ENCODE peak calls at places on chromosomes 1 and 21, in eight cellular contexts. F is A549, J is neural progenitor cell, L is OCI-LY7, B is left ventricle myocardium inferior, Z is cardiac muscle cell, R is hepatocyte, I is HCT116. H is an unnamed sample. For H3K4me1, the result is how much of the 10 kb centered on the place peaks cover.

GRCh38 chr1:34763142-34763781 is 3.7 kb downstream of the GJB4 start:
- DNase-seq in R (peak), I (peak), F (peak), Z (no peak), B (no peak), L (no peak), J (no peak), H (no peak)

GRCh38 chr1:58654322-58654721 is 45.5 kb downstream of the MYSM1 start:
- DNase-seq in B (no peak), I (no peak), Z (no peak), L (no peak), R (no peak), F (no peak), J (no peak), H (no peak)

GRCh38 chr1:48054246-48054645 is 57.1 kb upstream of the TRABD2B start:
- DNase-seq in Z (no peak), J (no peak), I (no peak), R (peak), B (no peak), F (no peak), L (no peak), H (no peak)

GRCh38 chr21:29313662-29314408 is 15.1 kb downstream of the BACH1 start:
- DNase-seq in I (no peak), J (no peak), L (no peak), F (no peak), Z (no peak), R (no peak), B (no peak), H (no peak)

GRCh38 chr1:39522661-39523567 is 31.5 kb downstream of the BMP8A start:
- DNase-seq in B (no peak), L (no peak), I (no peak), R (no peak), J (no peak), Z (no peak), F (no peak), H (no peak)

GRCh38 chr1:30012455-30013440 is 710.6 kb downstream of the MATN1 start:
- DNase-seq in J (no peak), I (no peak), R (no peak), Z (no peak), L (no peak), B (no peak), F (no peak), H (no peak)

GRCh38 chr1:95002657-95003432 is 69.9 kb downstream of the ALG14 start:
- DNase-seq in Z (peak), R (peak), L (no peak), I (no peak), B (no peak), F (no peak), J (no peak), H (no peak)

GRCh38 chr1:53508991-53509663 is 49.9 kb downstream of the DMRTB1 start:
- DNase-seq in I (no peak), L (no peak), J (no peak), R (peak), F (no peak), Z (no peak), B (no peak), H (peak)

GRCh38 chr1:154727409-154727808 is 119.4 kb upstream of the ADAR start:
- DNase-seq in B (no peak), F (no peak), L (no peak), I (no peak), R (no peak), Z (no peak), J (no peak), H (no peak)

GRCh38 chr1:7477593-7477992 is 293.5 kb upstream of the VAMP3 start:
- DNase-seq in B (no peak), R (no peak), Z (no peak), I (no peak), L (no peak), J (no peak), F (no peak), H (peak)

GRCh38 chr21:28633803-28634572 is 358.7 kb downstream of the LTN1 start:
- DNase-seq in L (no peak), I (no peak), Z (peak), B (peak), R (no peak), J (no peak), F (no peak), H (no peak)

GRCh38 chr1:66696771-66697170 is 55.5 kb upstream of the DYNLT5 start:
- DNase-seq in J (no peak), R (no peak), B (no peak), F (no peak), Z (no peak), I (no peak), L (no peak), H (no peak)

GRCh38 chr1:116286541-116286971 is 86.5 kb upstream of the ATP1A1 start:
- DNase-seq in Z (peak), B (no peak), L (no peak), I (no peak), R (no peak), F (no peak), J (no peak), H (no peak)

GRCh38 chr1:173867141-173867752 is 542 bp downstream of the GAS5 start:
- DNase-seq in J (peak), F (no peak), Z (no peak), B (no peak), R (no peak), L (no peak), I (no peak), H (no peak)

GRCh38 chr1:66300986-66301451 is 232.9 kb upstream of the SGIP1 start:
- DNase-seq in I (no peak), L (no peak), F (no peak), B (no peak), Z (peak), R (no peak), J (no peak), H (no peak)

GRCh38 chr1:19749685-19750084 is 50.0 kb downstream of the TMCO4 start:
- DNase-seq in Z (no peak), J (no peak), I (no peak), F (no peak), L (no peak), B (no peak), R (no peak), H (no peak)

GRCh38 chr1:145720556-145720877 is 1.2 kb downstream of the CD160 start:
- DNase-seq in R (peak), I (peak), L (no peak), Z (peak), J (no peak), F (no peak), B (no peak), H (no peak)

GRCh38 chr1:151711940-151712339 is 4.7 kb downstream of the CELF3 start:
- DNase-seq in B (no peak), R (no peak), J (no peak), L (no peak), I (no peak), F (no peak), Z (no peak), H (no peak)

DNA sequence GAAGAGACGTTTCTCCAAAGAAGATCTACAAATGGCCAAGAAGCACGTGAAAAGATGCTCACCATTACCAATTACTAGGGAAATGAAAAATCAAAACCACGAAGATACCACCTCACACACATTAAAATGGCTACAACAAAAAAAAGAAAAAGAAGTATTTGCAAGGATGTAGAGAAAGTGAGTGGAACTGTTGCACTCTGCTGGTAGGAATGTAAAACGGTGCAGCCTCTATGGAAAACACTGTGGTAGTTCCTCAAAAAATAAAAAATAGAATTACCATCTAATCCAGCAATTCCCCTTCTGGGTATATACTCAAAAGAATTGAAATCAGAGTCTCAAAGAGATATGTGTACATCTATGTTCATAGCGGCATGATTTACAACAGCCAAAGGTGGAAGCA is 115.4 kb upstream of the EDN2 start:
- DNase-seq in L (no peak), R (no peak), F (no peak), J (no peak), Z (peak), I (no peak), B (no peak), H (no peak)
- TF ChIP-seq CTCF in L (no peak), R (peak), F (peak), J (peak), Z (peak), I (peak), B (peak), H (no peak)

DNA sequence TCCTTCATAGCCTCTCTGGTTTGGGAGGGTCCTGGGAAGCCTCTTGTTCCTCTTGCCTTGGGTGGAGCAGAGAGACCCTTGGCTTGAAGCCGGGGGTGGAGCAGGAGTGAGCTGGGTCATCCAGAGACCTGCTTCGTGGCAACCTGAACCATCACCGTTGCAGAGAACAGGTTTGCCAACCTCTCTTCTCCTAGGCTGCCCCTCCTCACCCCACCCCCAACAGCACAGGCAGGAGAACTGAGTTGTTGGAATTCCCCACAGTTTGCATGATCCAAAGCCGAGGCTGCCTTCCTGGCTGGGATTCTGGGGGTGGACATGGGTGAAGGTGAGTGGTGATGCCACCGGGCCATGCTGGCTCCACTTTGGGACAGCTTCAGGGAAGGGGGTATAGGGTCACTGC is 2.2 kb downstream of the WNT4 start:
- DNase-seq in R (no peak), L (no peak), F (no peak), I (no peak), B (no peak), Z (no peak), J (no peak), H (no peak)
- H3K27ac ChIP-seq in R (no peak), L (no peak), F (no peak), I (no peak), B (no peak), Z (no peak), J (no peak), H (no peak)

DNA sequence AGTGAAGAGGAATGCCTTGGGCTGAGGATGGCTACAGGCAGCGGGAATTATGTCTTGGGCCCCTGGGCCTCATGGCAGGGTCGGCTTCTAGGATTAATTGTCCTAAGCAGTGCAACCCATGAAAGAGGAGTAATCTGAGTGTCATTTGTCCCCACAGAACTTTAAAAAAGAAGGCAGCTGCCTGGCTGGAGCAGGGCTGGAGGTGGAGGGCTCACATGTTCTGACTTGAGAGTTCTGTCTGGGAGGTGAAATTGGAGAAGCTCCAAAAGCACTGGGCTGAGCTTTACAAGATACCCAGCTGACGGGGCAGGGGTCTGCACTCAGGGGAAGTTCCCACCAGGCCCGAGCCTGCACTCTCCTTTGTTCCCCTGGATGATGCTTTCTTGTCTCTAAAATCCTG is 22.6 kb downstream of the CACNA1S start:
- DNase-seq in B (no peak), L (no peak), R (no peak), Z (no peak), I (no peak), J (peak), F (no peak), H (no peak)
- H3K4me1 ChIP-seq in B (under half), L (under half), R (under half), Z (under half), I (under half), J (under half), F (under half), H (under half)

GRCh38 chr1:101506541-101507164 is 269.8 kb downstream of the S1PR1 start:
- DNase-seq in I (peak), Z (peak), R (peak), B (no peak), L (peak), F (peak), J (peak), H (no peak)
- TF ChIP-seq CTCF in I (peak), Z (peak), R (peak), B (peak), L (peak), F (peak), J (peak), H (peak)

GRCh38 chr1:2322065-2322571 is 69.2 kb downstream of the MORN1 start:
- DNase-seq in B (peak), R (peak), I (no peak), Z (peak), L (no peak), J (peak), F (no peak), H (peak)
- H3K27ac ChIP-seq in B (peak), R (peak), I (no peak), Z (peak), L (no peak), J (peak), F (no peak), H (peak)

GRCh38 chr1:100703052-100703451 is 16.5 kb upstream of the VCAM1 start:
- DNase-seq in R (no peak), I (no peak), B (no peak), L (no peak), F (no peak), Z (no peak), J (no peak), H (no peak)

GRCh38 chr1:100704473-100704872 is 15.1 kb upstream of the VCAM1 start:
- DNase-seq in I (no peak), R (no peak), L (no peak), B (no peak), F (no peak), Z (no peak), J (no peak), H (no peak)

GRCh38 chr1:100703716-100704115 is 15.8 kb upstream of the VCAM1 start:
- DNase-seq in L (no peak), I (no peak), Z (peak), F (no peak), J (no peak), B (no peak), R (no peak), H (no peak)

GRCh38 chr1:100700586-100700985 is 19.0 kb upstream of the VCAM1 start:
- DNase-seq in Z (no peak), L (no peak), I (no peak), R (no peak), J (no peak), F (no peak), B (no peak), H (no peak)

DNA sequence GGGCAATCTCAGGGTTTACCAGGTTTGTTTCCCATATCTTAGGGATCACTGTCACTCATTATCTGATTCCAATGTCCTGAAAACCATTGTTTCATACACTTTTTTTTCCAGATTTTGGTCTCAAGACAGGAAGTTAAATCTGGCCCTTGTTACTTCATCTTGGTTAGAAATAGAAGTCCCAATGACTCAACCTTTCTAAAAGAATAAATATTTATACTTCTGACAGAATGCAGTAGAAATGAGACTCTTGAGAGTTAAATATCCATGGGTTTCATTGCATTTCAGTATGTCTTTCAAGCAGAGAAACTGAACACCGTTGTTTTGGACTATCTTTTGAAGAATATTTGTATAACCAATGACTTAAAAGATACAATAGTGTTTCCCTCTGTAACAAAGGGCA is 19.8 kb upstream of the VCAM1 start:
- DNase-seq in R (no peak), F (no peak), Z (no peak), I (no peak), L (no peak), B (no peak), J (no peak), H (no peak)
- H3K4me1 ChIP-seq in R (under half), F (under half), Z (under half), I (under half), L (under half), B (under half), J (under half), H (under half)

H was measured in left lung.